ENCODE peak calls at places on chromosomes 6 and 20, in six cellular contexts. H, K, Z, V, E and R are unnamed samples. For H3K4me1, the result is how much of the 10 kb centered on the place peaks cover.

GRCh38 chr6:73394577-73395354 is at the start of gene DDX43:
- DNase-seq in H (peak), K (no peak), Z (peak), V (peak), E (peak), R (peak)

GRCh38 chr20:41587523-41587922 is 30.7 kb downstream of the CHD6 start:
- DNase-seq in H (no peak), K (no peak), Z (no peak), V (no peak), E (no peak), R (no peak)

GRCh38 chr20:47438464-47439381 is 63.0 kb upstream of the NCOA3 start:
- DNase-seq in H (no peak), K (peak), Z (no peak), V (no peak), E (no peak), R (peak)

GRCh38 chr6:126446187-126446696 is 106.3 kb downstream of the CENPW start:
- DNase-seq in H (no peak), K (no peak), Z (no peak), V (no peak), E (no peak), R (no peak)

GRCh38 chr6:150652848-150653613 is 53.3 kb downstream of the PLEKHG1 start:
- DNase-seq in H (no peak), K (no peak), Z (no peak), V (peak), E (no peak), R (no peak)

GRCh38 chr6:143745160-143746133 is 67.7 kb downstream of the PHACTR2 start:
- DNase-seq in H (no peak), K (no peak), Z (peak), V (peak), E (no peak), R (peak)

GRCh38 chr20:24316731-24317130 is 152.7 kb upstream of the SYNDIG1 start:
- DNase-seq in H (no peak), K (no peak), Z (no peak), V (no peak), E (no peak), R (no peak)

GRCh38 chr20:23636908-23637281 is 860 bp downstream of the CST3 start:
- DNase-seq in H (no peak), K (no peak), Z (no peak), V (no peak), E (no peak), R (no peak)

GRCh38 chr20:59564171-59564570 is 40.2 kb upstream of the PHACTR3 start:
- DNase-seq in H (no peak), K (no peak), Z (no peak), V (no peak), E (no peak), R (no peak)

GRCh38 chr20:52192296-52193007 is 873 bp upstream of the ZFP64 start:
- DNase-seq in H (peak), K (peak), Z (no peak), V (no peak), E (no peak), R (peak)

GRCh38 chr20:63196756-63197470 is 19.0 kb downstream of the YTHDF1 start:
- DNase-seq in H (no peak), K (no peak), Z (peak), V (no peak), E (no peak), R (no peak)

GRCh38 chr6:3825331-3825831 is 23.8 kb upstream of the FAM50B start:
- DNase-seq in H (peak), K (no peak), Z (peak), V (no peak), E (no peak), R (peak)

GRCh38 chr6:147525519-147526209 is 17.2 kb downstream of the SAMD5 start:
- DNase-seq in H (no peak), K (no peak), Z (no peak), V (no peak), E (no peak), R (no peak)

GRCh38 chr20:4512891-4513550 is 208.7 kb upstream of the PRND start:
- DNase-seq in H (no peak), K (no peak), Z (no peak), V (no peak), E (no peak), R (peak)

GRCh38 chr6:33905081-33905609 is 101.3 kb upstream of the MLN start:
- DNase-seq in H (no peak), K (no peak), Z (no peak), V (no peak), E (no peak), R (peak)

GRCh38 chr20:47318596-47319516 is 37.6 kb downstream of the ZMYND8 start:
- DNase-seq in H (peak), K (no peak), Z (peak), V (peak), E (peak), R (peak)

GRCh38 chr6:29490055-29490454 is 2.3 kb upstream of the MAS1L start:
- DNase-seq in H (no peak), K (no peak), Z (no peak), V (no peak), E (no peak), R (no peak)

GRCh38 chr6:42118162-42119001 is 24.0 kb downstream of the C6orf132 start:
- DNase-seq in H (peak), K (no peak), Z (peak), V (peak), E (peak), R (peak)

GRCh38 chr20:63151554-63152321 is 64.2 kb downstream of the YTHDF1 start:
- DNase-seq in H (peak), K (no peak), Z (no peak), V (no peak), E (no peak), R (no peak)

GRCh38 chr6:53862517-53863457 is 68.0 kb downstream of the LRRC1 start:
- DNase-seq in H (no peak), K (no peak), Z (no peak), V (no peak), E (no peak), R (no peak)

GRCh38 chr6:39812853-39813533 is 20.8 kb downstream of the DAAM2 start:
- DNase-seq in H (no peak), K (peak), Z (peak), V (no peak), E (no peak), R (no peak)

GRCh38 chr6:51778666-51779065 is 308.7 kb downstream of the PKHD1 start:
- DNase-seq in H (no peak), K (no peak), Z (no peak), V (no peak), E (no peak), R (no peak)

GRCh38 chr6:144219056-144219685 is 66.0 kb upstream of the UTRN start:
- DNase-seq in H (no peak), K (peak), Z (no peak), V (no peak), E (no peak), R (peak)

GRCh38 chr6:53029262-53029661 is 34.2 kb upstream of the GSTA4 start:
- DNase-seq in H (no peak), K (no peak), Z (no peak), V (no peak), E (no peak), R (no peak)

GRCh38 chr6:109676724-109677123 is 14.3 kb downstream of the AK9 start:
- DNase-seq in H (no peak), K (no peak), Z (no peak), V (no peak), E (no peak), R (no peak)

GRCh38 chr6:88573971-88574370 is 389.4 kb downstream of the RNGTT start:
- DNase-seq in H (no peak), K (no peak), Z (no peak), V (no peak), E (no peak), R (no peak)

GRCh38 chr6:114033606-114034005 is 62.7 kb upstream of the HDAC2 start:
- DNase-seq in H (no peak), K (no peak), Z (no peak), V (no peak), E (no peak), R (no peak)

GRCh38 chr20:20859510-20859909 is 147.1 kb upstream of the RALGAPA2 start:
- DNase-seq in H (no peak), K (no peak), Z (no peak), V (no peak), E (no peak), R (no peak)

GRCh38 chr6:22830463-22830862 is 261.1 kb downstream of the HDGFL1 start:
- DNase-seq in H (no peak), K (no peak), Z (no peak), V (no peak), E (no peak), R (no peak)

GRCh38 chr6:152973916-152974315 is 8.9 kb downstream of the FBXO5 start:
- DNase-seq in H (no peak), K (no peak), Z (no peak), V (no peak), E (no peak), R (no peak)

GRCh38 chr6:3294921-3295871 is 36.4 kb downstream of the PSMG4 start:
- DNase-seq in H (no peak), K (peak), Z (peak), V (no peak), E (peak), R (peak)

GRCh38 chr6:35015476-35015875 is 125.7 kb downstream of the TCP11 start:
- DNase-seq in H (no peak), K (no peak), Z (no peak), V (no peak), E (no peak), R (no peak)

GRCh38 chr6:34055223-34055933 is 90.5 kb downstream of the GRM4 start:
- DNase-seq in H (peak), K (peak), Z (peak), V (peak), E (no peak), R (peak)

GRCh38 chr20:51457281-51457932 is 85.1 kb downstream of the NFATC2 start:
- DNase-seq in H (peak), K (peak), Z (peak), V (peak), E (no peak), R (peak)

GRCh38 chr6:136723780-136724179 is 68.5 kb downstream of the MAP3K5 start:
- DNase-seq in H (no peak), K (peak), Z (no peak), V (no peak), E (no peak), R (peak)

GRCh38 chr20:1335961-1336698 is 7.2 kb upstream of the SDCBP2 start:
- DNase-seq in H (no peak), K (no peak), Z (no peak), V (no peak), E (no peak), R (no peak)

GRCh38 chr20:24469116-24470030 is at the start of gene SYNDIG1:
- DNase-seq in H (peak), K (no peak), Z (peak), V (no peak), E (no peak), R (no peak)

GRCh38 chr6:158044525-158044888 is 62.8 kb downstream of the SYNJ2 start:
- DNase-seq in H (no peak), K (no peak), Z (no peak), V (no peak), E (no peak), R (peak)
- H3K27ac ChIP-seq in H (peak), K (no peak), Z (peak), V (no peak), E (no peak), R (no peak)

GRCh38 chr6:17494177-17494576 is 100.8 kb downstream of the CAP2 start:
- DNase-seq in H (no peak), K (no peak), Z (no peak), V (no peak), E (no peak), R (no peak)
- H3K4me1 ChIP-seq in H (under half), K (under half), Z (under half), V (under half), E (under half), R (under half)

DNA sequence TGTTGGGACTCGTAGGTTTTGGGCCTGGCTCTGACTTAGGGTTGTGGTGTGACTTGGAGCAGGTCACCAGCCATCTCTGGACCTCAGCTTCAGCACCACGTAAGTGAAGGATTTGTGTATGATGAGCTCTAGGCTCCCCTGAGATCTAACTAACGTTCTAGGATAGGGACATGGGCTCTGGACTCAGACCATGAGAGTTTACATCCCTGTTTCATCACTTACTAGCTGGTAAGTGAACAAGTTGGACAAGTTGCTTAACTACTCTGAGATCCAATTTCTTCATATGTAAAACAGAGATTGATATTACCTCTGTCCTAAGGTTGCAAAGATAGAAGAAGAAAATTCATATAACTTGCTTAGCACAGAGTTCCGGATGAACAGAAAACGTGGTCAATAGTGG is 20.3 kb upstream of the PNPLA1 start:
- DNase-seq in H (no peak), K (no peak), Z (no peak), V (no peak), E (no peak), R (no peak)
- H3K27ac ChIP-seq in H (no peak), K (no peak), Z (no peak), V (no peak), E (no peak), R (no peak)

GRCh38 chr6:118781897-118782296 is 112.1 kb upstream of the ASF1A start:
- DNase-seq in H (no peak), K (no peak), Z (no peak), V (no peak), E (no peak), R (no peak)
- H3K4me1 ChIP-seq in H (under half), K (under half), Z (under half), V (under half), E (under half), R (under half)

GRCh38 chr6:107554326-107554725 is 64.4 kb downstream of the SOBP start:
- DNase-seq in H (no peak), K (no peak), Z (no peak), V (no peak), E (no peak), R (no peak)
- H3K27ac ChIP-seq in H (no peak), K (no peak), Z (no peak), V (no peak), E (no peak), R (no peak)